ENCODE peak calls at places on chromosome 13, in six cellular contexts. X is effector memory CD8-positive, alpha-beta T cell; Z is HFFc6; I is hippocampal formation; K is stimulated activated CD8-positive, alpha-beta memory T cell treated with anti-CD3 and anti-CD28 coated beads, Interleukin-7, amount 100 ng/mL, for 48 hours; B is T-helper 1 cell. U is an unnamed sample.

GRCh38 chr13:99237981-99238662 is 20.1 kb downstream of the GPR18 start:
- DNase-seq in X (no peak), Z (no peak), I (no peak), K (no peak), B (no peak), U (no peak)

GRCh38 chr13:73914119-73914518 is 220.1 kb downstream of the KLF12 start:
- DNase-seq in I (no peak), X (no peak), Z (no peak), B (no peak), K (no peak), U (no peak)

GRCh38 chr13:29754486-29754806 is 96.0 kb downstream of the UBL3 start:
- DNase-seq in I (no peak), Z (peak; percentile 44), B (no peak), X (no peak), K (peak; percentile 11), U (no peak)

GRCh38 chr13:20193924-20194631 is 1.3 kb upstream of the GJB2 start:
- DNase-seq in X (no peak), K (no peak), B (no peak), Z (no peak), I (no peak), U (no peak)

GRCh38 chr13:34356686-34357434 is 538.9 kb downstream of the RFC3 start:
- DNase-seq in I (no peak), Z (peak; percentile 2), X (no peak), K (no peak), B (no peak), U (no peak)

GRCh38 chr13:76769238-76769859 is 116.9 kb downstream of the KCTD12 start:
- DNase-seq in I (no peak), B (no peak), Z (no peak), X (no peak), K (no peak), U (no peak)

GRCh38 chr13:105611424-105611823 is 924.0 kb downstream of the EFNB2 start:
- DNase-seq in K (no peak), B (no peak), Z (no peak), I (no peak), X (no peak), U (no peak)

GRCh38 chr13:109454167-109454917 is 332.0 kb downstream of the IRS2 start:
- DNase-seq in B (no peak), Z (peak; percentile 47), K (no peak), X (no peak), I (no peak), U (no peak)

GRCh38 chr13:72990883-72991282 is 67.9 kb upstream of the KLF5 start:
- DNase-seq in I (no peak), K (no peak), B (no peak), Z (no peak), X (no peak), U (no peak)

GRCh38 chr13:45451282-45451681 is 13.5 kb upstream of the COG3 start:
- DNase-seq in B (no peak), I (no peak), Z (no peak), X (no peak), K (no peak), U (no peak)

GRCh38 chr13:58300974-58301681 is 669.6 kb downstream of the PCDH17 start:
- DNase-seq in B (no peak), I (no peak), Z (no peak), K (no peak), X (no peak), U (no peak)

GRCh38 chr13:73411067-73411809 is 352.4 kb downstream of the KLF5 start:
- DNase-seq in Z (peak; percentile 14), B (no peak), X (no peak), K (no peak), I (no peak), U (no peak)